ENCODE peak calls at places on chromosomes 16 and 17, in four cellular contexts. S is NCI-H1092, Y is AG10803, G is ureter. A is an unnamed sample.

GRCh38 chr16:82782715-82783251 is 156.0 kb downstream of the CDH13 start:
- DNase-seq in S (no peak), Y (no peak), G (no peak), A (no peak)

GRCh38 chr16:30658731-30659506 is 688 bp downstream of the FBRS start:
- DNase-seq in S (peak), Y (peak), G (peak), A (peak)

GRCh38 chr16:17375388-17376304 is 95.1 kb downstream of the XYLT1 start:
- DNase-seq in S (no peak), Y (no peak), G (no peak), A (no peak)

GRCh38 chr16:72247821-72248253 is 75.9 kb upstream of the PMFBP1 start:
- DNase-seq in S (no peak), Y (peak), G (no peak), A (no peak)

GRCh38 chr16:85888405-85889331 is 10.3 kb upstream of the IRF8 start:
- DNase-seq in S (no peak), Y (peak), G (no peak), A (no peak)

GRCh38 chr16:53123753-53124152 is 69.0 kb downstream of the CHD9 start:
- DNase-seq in S (no peak), Y (peak), G (no peak), A (no peak)

GRCh38 chr16:48576927-48577326 is 33.1 kb downstream of the N4BP1 start:
- DNase-seq in S (no peak), Y (no peak), G (no peak), A (no peak)

GRCh38 chr17:78365561-78366108 is 5.8 kb upstream of the SOCS3 start:
- DNase-seq in S (no peak), Y (no peak), G (no peak), A (no peak)

GRCh38 chr17:28347261-28347891 is 10.0 kb downstream of the POLDIP2 start:
- DNase-seq in S (no peak), Y (peak), G (no peak), A (no peak)

GRCh38 chr16:10577305-10578202 is 2.8 kb downstream of the EMP2 start:
- DNase-seq in S (no peak), Y (peak), G (no peak), A (no peak)

GRCh38 chr16:11009027-11009755 is 64.8 kb downstream of the CLEC16A start:
- DNase-seq in S (no peak), Y (no peak), G (no peak), A (no peak)

GRCh38 chr17:73950515-73950914 is 253.0 kb upstream of the RPL38 start:
- DNase-seq in S (no peak), Y (no peak), G (no peak), A (no peak)

GRCh38 chr16:67613808-67614207 is 31.1 kb upstream of the CARMIL2 start:
- DNase-seq in S (no peak), Y (no peak), G (no peak), A (no peak)

GRCh38 chr17:45333702-45334092 is 16.9 kb upstream of the MAP3K14 start:
- DNase-seq in S (no peak), Y (no peak), G (no peak), A (no peak)

GRCh38 chr16:74738134-74738541 is 36.5 kb downstream of the FA2H start:
- DNase-seq in S (no peak), Y (no peak), G (peak), A (no peak)

GRCh38 chr16:84768798-84769177 is 51.0 kb upstream of the CRISPLD2 start:
- DNase-seq in S (no peak), Y (no peak), G (no peak), A (no peak)

GRCh38 chr17:3689262-3690093 is 6.5 kb downstream of the P2RX5 start:
- DNase-seq in S (no peak), Y (no peak), G (no peak), A (no peak)

GRCh38 chr17:79607941-79608728 is 2.7 kb downstream of the RBFOX3 start:
- DNase-seq in S (no peak), Y (no peak), G (no peak), A (no peak)

GRCh38 chr16:87447323-87447722 is 45.5 kb downstream of the ZCCHC14 start:
- DNase-seq in S (no peak), Y (peak), G (no peak), A (no peak)

GRCh38 chr16:9119795-9120194 is 28.4 kb downstream of the HAPSTR1 start:
- DNase-seq in S (no peak), Y (peak), G (no peak), A (no peak)

GRCh38 chr17:859461-860195 is 77.5 kb downstream of the MRM3 start:
- DNase-seq in S (no peak), Y (no peak), G (no peak), A (no peak)

GRCh38 chr16:19923396-19923795 is 38.7 kb upstream of the GPRC5B start:
- DNase-seq in S (no peak), Y (no peak), G (no peak), A (no peak)

GRCh38 chr16:85462405-85463227 is 150.5 kb upstream of the GSE1 start:
- DNase-seq in S (peak), Y (no peak), G (no peak), A (peak)

GRCh38 chr17:66952031-66952524 is 12.4 kb upstream of the CACNG4 start:
- DNase-seq in S (no peak), Y (peak), G (peak), A (no peak)

GRCh38 chr16:2468142-2468724 is 2.9 kb upstream of the NTN3 start:
- DNase-seq in S (peak), Y (no peak), G (no peak), A (peak)

GRCh38 chr17:46910179-46910927 is 12.6 kb upstream of the GOSR2 start:
- DNase-seq in S (peak), Y (no peak), G (no peak), A (peak)

GRCh38 chr17:31877911-31878702 is 19.1 kb upstream of the COPRS start:
- DNase-seq in S (no peak), Y (no peak), G (no peak), A (no peak)

GRCh38 chr17:49227436-49228261 is 2.9 kb downstream of the PHOSPHO1 start:
- DNase-seq in S (peak), Y (peak), G (peak), A (peak)

GRCh38 chr17:42406602-42407288 is 16.3 kb downstream of the CAVIN1 start:
- DNase-seq in S (no peak), Y (no peak), G (no peak), A (no peak)

GRCh38 chr16:55042556-55043432 is 112.1 kb downstream of the IRX5 start:
- DNase-seq in S (no peak), Y (no peak), G (peak), A (no peak)

A was measured in COR-L47.